ENCODE peak calls at places on chromosomes 1 and 21, in ten cellular contexts. Q is heart left ventricle, J is fibroblast of lung, P is Kasumi-1, H is aorta, L is HTR-8/SVneo, W is suprapubic skin, M is astrocyte of the cerebellum, X is neuronal stem cell, R is GM10248. U is an unnamed sample.
A peak's percentile ranks its signal among the peaks of the same experiment; 100 is the strongest.

GRCh38 chr1:245091171-245091621 is 63.6 kb upstream of the KIF26B start:
- DNase-seq in Q (no peak), J (peak; percentile 47), P (no peak), H (no peak), L (no peak), W (no peak), M (no peak), X (no peak), R (no peak), U (no peak)

GRCh38 chr1:205805082-205805711 is 7.8 kb downstream of the SLC41A1 start:
- DNase-seq in Q (no peak), J (peak; percentile 20), P (no peak), H (no peak), L (no peak), W (no peak), M (no peak), X (no peak), R (no peak), U (no peak)

GRCh38 chr1:225700889-225701465 is 48.1 kb upstream of the ENAH start:
- DNase-seq in Q (no peak), J (peak; percentile 70), P (no peak), H (no peak), L (no peak), W (no peak), M (peak; percentile 22), X (no peak), R (no peak), U (no peak)

GRCh38 chr21:36320421-36321324 is 676 bp downstream of the MORC3 start:
- DNase-seq in Q (no peak), J (peak; percentile 73), P (peak; percentile 44), H (peak; percentile 82), L (peak; percentile 51), W (peak; percentile 84), M (no peak), X (peak; percentile 61), R (peak; percentile 69), U (peak; percentile 72)

GRCh38 chr21:37294674-37295073 is 27.5 kb upstream of the VPS26C start:
- DNase-seq in Q (peak; percentile 15), J (no peak), P (no peak), H (no peak), L (no peak), W (no peak), M (no peak), X (no peak), R (peak; percentile 1), U (no peak)

GRCh38 chr1:171655215-171656116 is 3.0 kb upstream of the MYOC start:
- DNase-seq in Q (peak; percentile 85), J (peak; percentile 38), P (peak; percentile 16), H (peak; percentile 86), L (no peak), W (peak; percentile 85), M (no peak), X (no peak), R (peak; percentile 74), U (peak; percentile 88)

GRCh38 chr21:43299441-43300277 is 127.3 kb downstream of the SIK1 start:
- DNase-seq in Q (no peak), J (no peak), P (no peak), H (peak; percentile 37), L (no peak), W (no peak), M (no peak), X (no peak), R (no peak), U (no peak)

GRCh38 chr21:32226444-32226843 is 52.4 kb downstream of the MIS18A start:
- DNase-seq in Q (no peak), J (no peak), P (no peak), H (no peak), L (no peak), W (no peak), M (no peak), X (no peak), R (no peak), U (no peak)

GRCh38 chr1:57747818-57748217 is 324.0 kb upstream of the DAB1 start:
- DNase-seq in Q (no peak), J (no peak), P (no peak), H (no peak), L (no peak), W (no peak), M (no peak), X (no peak), R (no peak), U (no peak)

GRCh38 chr1:147892216-147892615 is 10.4 kb upstream of the GJA8 start:
- DNase-seq in Q (peak; percentile 17), J (no peak), P (peak; percentile 65), H (no peak), L (no peak), W (no peak), M (no peak), X (no peak), R (no peak), U (peak; percentile 46)

GRCh38 chr1:101144868-101145808 is 91.7 kb upstream of the S1PR1 start:
- DNase-seq in Q (no peak), J (peak; percentile 67), P (no peak), H (no peak), L (no peak), W (no peak), M (no peak), X (no peak), R (no peak), U (no peak)

GRCh38 chr1:111833334-111833733 is 77.6 kb downstream of the DDX20 start:
- DNase-seq in Q (no peak), J (peak; percentile 3), P (peak; percentile 4), H (no peak), L (peak; percentile 3), W (no peak), M (no peak), X (peak; percentile 15), R (no peak), U (no peak)

GRCh38 chr1:207423560-207424292 is 30.4 kb upstream of the CR2 start:
- DNase-seq in Q (no peak), J (no peak), P (no peak), H (no peak), L (no peak), W (no peak), M (no peak), X (no peak), R (peak; percentile 27), U (no peak)

GRCh38 chr1:70247768-70248167 is 26.6 kb downstream of the SRSF11 start:
- DNase-seq in Q (no peak), J (no peak), P (no peak), H (no peak), L (no peak), W (no peak), M (no peak), X (no peak), R (no peak), U (no peak)

GRCh38 chr1:183812686-183813569 is 8.0 kb downstream of the RGL1 start:
- DNase-seq in Q (no peak), J (peak; percentile 76), P (no peak), H (no peak), L (no peak), W (no peak), M (no peak), X (no peak), R (no peak), U (peak; percentile 41)

GRCh38 chr1:113677250-113678158 is 81.8 kb downstream of the PHTF1 start:
- DNase-seq in Q (peak; percentile 16), J (peak; percentile 68), P (peak; percentile 71), H (no peak), L (peak; percentile 41), W (no peak), M (peak; percentile 48), X (peak; percentile 31), R (peak; percentile 55), U (no peak)

GRCh38 chr21:36429672-36430546 is 44.7 kb downstream of the CHAF1B start:
- DNase-seq in Q (peak; percentile 71), J (peak; percentile 100), P (peak; percentile 79), H (peak; percentile 93), L (peak; percentile 95), W (no peak), M (peak; percentile 97), X (peak; percentile 56), R (peak; percentile 84), U (peak; percentile 76)

GRCh38 chr1:34460193-34460592 is 283.5 kb downstream of the C1orf94 start:
- DNase-seq in Q (peak; percentile 10), J (no peak), P (peak; percentile 2), H (no peak), L (peak; percentile 26), W (no peak), M (no peak), X (peak; percentile 32), R (peak; percentile 67), U (peak; percentile 69)

GRCh38 chr1:205091043-205091740 is 6.9 kb upstream of the TMEM81 start:
- DNase-seq in Q (no peak), J (no peak), P (no peak), H (no peak), L (no peak), W (no peak), M (no peak), X (no peak), R (no peak), U (no peak)

GRCh38 chr1:85178396-85178795 is 22.4 kb downstream of the SYDE2 start:
- DNase-seq in Q (no peak), J (no peak), P (no peak), H (no peak), L (no peak), W (no peak), M (no peak), X (no peak), R (no peak), U (no peak)

GRCh38 chr1:223712856-223713494 is 636 bp downstream of the CAPN2 start:
- DNase-seq in Q (peak; percentile 48), J (no peak), P (no peak), H (peak; percentile 61), L (no peak), W (no peak), M (no peak), X (no peak), R (peak; percentile 34), U (no peak)

GRCh38 chr1:233700338-233700737 is 86.4 kb downstream of the KCNK1 start:
- DNase-seq in Q (no peak), J (no peak), P (no peak), H (no peak), L (no peak), W (no peak), M (no peak), X (no peak), R (no peak), U (no peak)

GRCh38 chr1:156659672-156659993 is 17.6 kb downstream of the NES start:
- DNase-seq in Q (no peak), J (no peak), P (no peak), H (no peak), L (no peak), W (no peak), M (no peak), X (no peak), R (no peak), U (no peak)

GRCh38 chr1:168737446-168737845 is 8.4 kb upstream of the DPT start:
- DNase-seq in Q (no peak), J (no peak), P (no peak), H (no peak), L (no peak), W (no peak), M (no peak), X (no peak), R (no peak), U (no peak)

GRCh38 chr1:24535021-24535424 is 20.9 kb upstream of the NCMAP start:
- DNase-seq in Q (no peak), J (no peak), P (peak; percentile 22), H (no peak), L (no peak), W (no peak), M (no peak), X (no peak), R (peak; percentile 69), U (no peak)

GRCh38 chr1:54547601-54548388 is at the start of gene ACOT11:
- DNase-seq in Q (peak; percentile 90), J (peak; percentile 58), P (peak; percentile 91), H (peak; percentile 93), L (peak; percentile 32), W (peak; percentile 85), M (no peak), X (peak; percentile 17), R (no peak), U (peak; percentile 90)

GRCh38 chr21:17848228-17848627 is 29.1 kb upstream of the C21orf91 start:
- DNase-seq in Q (peak; percentile 14), J (peak; percentile 97), P (no peak), H (peak; percentile 71), L (peak; percentile 56), W (no peak), M (peak; percentile 96), X (no peak), R (peak; percentile 52), U (peak; percentile 15)

GRCh38 chr1:67738401-67738800 is 53.4 kb downstream of the GADD45A start:
- DNase-seq in Q (no peak), J (no peak), P (no peak), H (no peak), L (no peak), W (no peak), M (no peak), X (no peak), R (no peak), U (no peak)